ENCODE peak calls at places on chromosomes 12 and 14, in four cellular contexts. One of them, this sample, is unnamed. For H3K9me3, the result is how much of the 10 kb centered on the place peaks cover.

GRCh38 chr12:104805186-104805585 is 152.9 kb downstream of the SLC41A2 start:
- DNase-seq in fibroblast of lung: peak
- DNase-seq in A549: no peak
- DNase-seq in K562: no peak
- DNase-seq in this sample: no peak

GRCh38 chr14:103546651-103547454 is 15.6 kb downstream of the BAG5 start:
- DNase-seq in fibroblast of lung: no peak
- DNase-seq in A549: peak
- DNase-seq in K562: peak
- DNase-seq in this sample: peak

GRCh38 chr12:93777249-93777648 is 100.1 kb downstream of the CRADD start:
- DNase-seq in fibroblast of lung: peak
- DNase-seq in A549: no peak
- DNase-seq in K562: no peak
- DNase-seq in this sample: no peak

GRCh38 chr12:52074006-52074405 is 4.2 kb downstream of the ATG101 start:
- DNase-seq in fibroblast of lung: peak
- DNase-seq in A549: no peak
- DNase-seq in K562: no peak
- DNase-seq in this sample: peak

GRCh38 chr14:30874999-30875787 is 834 bp downstream of the COCH start:
- DNase-seq in fibroblast of lung: no peak
- DNase-seq in A549: no peak
- DNase-seq in K562: peak
- DNase-seq in this sample: no peak

GRCh38 chr12:69388371-69388770 is 28.8 kb downstream of the YEATS4 start:
- DNase-seq in fibroblast of lung: peak
- DNase-seq in A549: peak
- DNase-seq in K562: no peak
- DNase-seq in this sample: no peak

GRCh38 chr14:58716706-58717105 is 78.9 kb downstream of the DACT1 start:
- DNase-seq in fibroblast of lung: peak
- DNase-seq in A549: no peak
- DNase-seq in K562: no peak
- DNase-seq in this sample: no peak

GRCh38 chr14:97117693-97118092 is 320.5 kb downstream of the VRK1 start:
- DNase-seq in fibroblast of lung: no peak
- DNase-seq in A549: no peak
- DNase-seq in K562: no peak
- DNase-seq in this sample: no peak

GRCh38 chr14:98093111-98093510 is 1178.9 kb downstream of the BCL11B start:
- DNase-seq in fibroblast of lung: no peak
- DNase-seq in A549: no peak
- DNase-seq in K562: no peak
- DNase-seq in this sample: no peak

GRCh38 chr12:62931481-62931880 is 3.5 kb downstream of the PPM1H start:
- DNase-seq in fibroblast of lung: no peak
- DNase-seq in A549: no peak
- DNase-seq in K562: no peak
- DNase-seq in this sample: no peak

GRCh38 chr12:62930546-62931425 is 4.2 kb downstream of the PPM1H start:
- DNase-seq in fibroblast of lung: no peak
- DNase-seq in A549: no peak
- DNase-seq in K562: no peak
- DNase-seq in this sample: no peak

GRCh38 chr12:62933220-62933870 is 1.6 kb downstream of the PPM1H start:
- DNase-seq in fibroblast of lung: no peak
- DNase-seq in A549: peak
- DNase-seq in K562: peak
- DNase-seq in this sample: no peak

GRCh38 chr12:62934799-62935674 is at the start of gene PPM1H:
- DNase-seq in fibroblast of lung: peak
- DNase-seq in A549: peak
- DNase-seq in K562: peak
- DNase-seq in this sample: peak

DNA sequence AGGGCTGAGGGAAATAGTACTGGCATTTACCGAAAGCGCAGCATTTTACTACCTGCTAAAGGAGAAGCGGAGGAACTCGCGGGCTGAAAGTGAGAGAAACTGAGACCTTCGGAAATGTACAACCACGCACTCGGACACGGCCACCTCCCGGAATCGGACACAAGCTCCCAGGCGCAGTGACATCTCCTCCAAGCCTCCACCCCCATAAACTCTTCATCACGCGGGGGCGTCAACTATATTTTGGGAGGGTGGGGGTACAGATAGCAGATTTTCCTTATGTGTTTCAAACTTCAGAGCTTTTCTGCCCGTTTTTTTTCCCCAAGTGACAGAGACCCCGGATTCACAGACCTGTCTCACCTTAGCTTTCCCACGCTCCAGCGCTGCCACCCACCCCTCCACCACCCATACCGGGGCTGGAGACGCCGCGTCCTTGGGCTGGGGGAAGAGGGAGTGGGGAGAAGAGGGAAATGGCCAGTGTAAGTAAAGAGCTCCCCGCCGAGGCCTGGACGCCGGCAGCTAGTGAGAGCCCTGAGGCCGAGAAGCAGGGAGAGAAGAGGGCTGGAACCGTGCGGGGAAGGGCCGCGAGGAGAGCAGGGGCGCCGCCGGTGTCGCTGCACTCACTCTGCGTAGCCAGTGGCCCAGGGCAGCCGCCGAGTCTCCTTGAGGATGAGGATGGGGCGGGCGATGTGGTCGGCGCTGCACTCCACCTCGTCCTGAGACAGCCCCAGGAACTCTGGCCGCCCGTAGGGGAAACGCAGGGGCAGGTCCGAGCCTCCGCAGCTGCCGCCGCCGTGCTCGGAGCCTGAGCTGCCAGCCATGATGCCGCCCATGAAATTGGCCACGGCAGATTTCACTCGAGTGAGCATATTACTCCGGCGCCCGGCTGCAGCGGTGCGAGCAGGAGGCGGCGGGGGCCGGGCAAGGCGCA is 815 bp downstream of the PPM1H start:
- DNase-seq in fibroblast of lung: peak
- DNase-seq in A549: peak
- DNase-seq in K562: peak
- DNase-seq in this sample: peak
- H3K27ac ChIP-seq in fibroblast of lung: no peak
- H3K27ac ChIP-seq in A549: peak
- H3K27ac ChIP-seq in K562: peak
- H3K27ac ChIP-seq in this sample: peak

GRCh38 chr12:34603382-34604035 is 581.2 kb downstream of the ALG10 start:
- DNase-seq in fibroblast of lung: no peak
- DNase-seq in A549: no peak
- DNase-seq in K562: peak
- DNase-seq in this sample: no peak
- H3K9me3 ChIP-seq in fibroblast of lung: under half
- H3K9me3 ChIP-seq in A549: under half
- H3K9me3 ChIP-seq in K562: under half
- H3K9me3 ChIP-seq in this sample: under half

DNA sequence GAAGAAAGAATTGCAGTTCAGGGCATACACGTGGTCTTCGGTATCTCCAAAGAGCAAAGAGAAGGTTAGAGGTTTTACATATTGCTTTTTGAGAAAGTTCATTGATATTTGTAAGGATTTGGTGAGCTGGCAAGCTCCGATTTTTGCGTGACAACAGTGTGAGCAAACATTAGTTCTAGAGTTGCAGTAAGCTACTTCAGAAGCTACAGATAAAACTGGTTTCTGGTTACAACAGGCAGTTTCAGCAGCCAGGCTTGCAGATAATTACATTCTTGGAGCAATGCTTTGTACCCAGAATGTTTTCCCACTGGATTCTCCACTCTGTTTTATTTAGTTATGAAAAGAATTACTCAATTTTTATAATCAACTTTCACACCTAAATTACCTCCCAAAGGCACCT is 28.2 kb downstream of the KLRK1 start:
- DNase-seq in fibroblast of lung: peak
- DNase-seq in A549: no peak
- DNase-seq in K562: no peak
- DNase-seq in this sample: no peak
- H3K4me3 ChIP-seq in fibroblast of lung: no peak
- H3K4me3 ChIP-seq in A549: no peak
- H3K4me3 ChIP-seq in K562: no peak
- H3K4me3 ChIP-seq in this sample: no peak

GRCh38 chr12:123024819-123025391 is 44.4 kb downstream of the ARL6IP4 start:
- DNase-seq in fibroblast of lung: peak
- DNase-seq in A549: no peak
- DNase-seq in K562: no peak
- DNase-seq in this sample: no peak
- H3K27ac ChIP-seq in fibroblast of lung: no peak
- H3K27ac ChIP-seq in A549: no peak
- H3K27ac ChIP-seq in K562: no peak
- H3K27ac ChIP-seq in this sample: no peak

This sample was measured in lower lobe of right lung.